ENCODE peak calls at places on chromosome 20, in five cellular contexts. I, Y, H, S and G are unnamed samples.

GRCh38 chr20:57709823-57710799 is at the start of gene PMEPA1:
- DNase-seq in I (peak), S (peak), H (peak), Y (peak), G (peak)

GRCh38 chr20:8032499-8032898 is 12.9 kb upstream of the TMX4 start:
- DNase-seq in H (no peak), Y (no peak), S (no peak), I (no peak), G (no peak)

GRCh38 chr20:62835931-62836861 is 19.3 kb downstream of the COL9A3 start:
- DNase-seq in S (no peak), I (no peak), Y (no peak), H (peak), G (no peak)

GRCh38 chr20:2353231-2353630 is 27.5 kb upstream of the TGM6 start:
- DNase-seq in Y (no peak), I (no peak), S (no peak), H (no peak), G (no peak)

GRCh38 chr20:45337367-45338120 is 10.7 kb downstream of the SDC4 start:
- DNase-seq in Y (no peak), I (peak), S (no peak), H (peak), G (no peak)

GRCh38 chr20:46328180-46328882 is 20.0 kb upstream of the CDH22 start:
- DNase-seq in S (no peak), Y (no peak), H (no peak), I (no peak), G (no peak)

GRCh38 chr20:17971571-17972013 is 2.8 kb downstream of the MGME1 start:
- DNase-seq in H (peak), I (no peak), Y (no peak), S (no peak), G (peak)

GRCh38 chr20:17875981-17876385 is 92.6 kb downstream of the SNX5 start:
- DNase-seq in H (peak), S (no peak), I (no peak), Y (no peak), G (no peak)

GRCh38 chr20:32477594-32478512 is 107.3 kb downstream of the NOL4L start:
- DNase-seq in I (no peak), Y (no peak), H (no peak), S (peak), G (no peak)

GRCh38 chr20:62875419-62876355 is 14.1 kb upstream of the TCFL5 start:
- DNase-seq in I (peak), H (peak), S (no peak), Y (peak), G (peak)

GRCh38 chr20:50369225-50370035 is 140.8 kb upstream of the PTPN1 start:
- DNase-seq in I (no peak), Y (peak), H (no peak), S (no peak), G (no peak)

GRCh38 chr20:36571564-36572504 is 1.6 kb upstream of the TGIF2 start:
- DNase-seq in S (no peak), H (no peak), I (no peak), Y (no peak), G (peak)

GRCh38 chr20:50416269-50416863 is 93.8 kb upstream of the PTPN1 start:
- DNase-seq in I (peak), H (no peak), Y (no peak), S (no peak), G (no peak)

GRCh38 chr20:14055127-14055742 is 59.9 kb downstream of the MACROD2 start:
- DNase-seq in I (no peak), Y (peak), H (peak), S (no peak), G (peak)

GRCh38 chr20:4898282-4898681 is 103.0 kb downstream of the SLC23A2 start:
- DNase-seq in Y (no peak), S (no peak), I (peak), H (peak), G (no peak)